ENCODE peak calls at places on chromosome 21, in nine cellular contexts. J is NCI-H1417; W is C1 segment of cervical spinal cord; I is neural crest cell; F is lung microvascular endothelial cell; L is fibroblast of gingiva; E is WTC11; B is putamen; X is CD8-positive, alpha-beta T cell. A is an unnamed sample.

GRCh38 chr21:21179619-21180336 is 181.6 kb downstream of the NCAM2 start:
- DNase-seq in J (no peak), W (no peak), I (no peak), F (no peak), L (no peak), E (no peak), B (no peak), X (no peak), A (no peak)

GRCh38 chr21:36474591-36474990 is 5.3 kb downstream of the CLDN14 start:
- DNase-seq in J (no peak), W (no peak), I (no peak), F (no peak), L (no peak), E (no peak), B (no peak), X (no peak), A (no peak)

GRCh38 chr21:45479691-45480675 is 62.3 kb downstream of the SLC19A1 start:
- DNase-seq in J (no peak), W (no peak), I (no peak), F (no peak), L (no peak), E (no peak), B (no peak), X (no peak), A (no peak)

GRCh38 chr21:37700641-37701202 is 215.5 kb downstream of the KCNJ6 start:
- DNase-seq in J (peak; percentile 82), W (no peak), I (peak; percentile 60), F (peak; percentile 61), L (peak; percentile 58), E (peak; percentile 46), B (peak; percentile 12), X (no peak), A (no peak)

GRCh38 chr21:28714795-28715464 is 277.7 kb downstream of the LTN1 start:
- DNase-seq in J (no peak), W (no peak), I (no peak), F (no peak), L (peak; percentile 93), E (no peak), B (no peak), X (no peak), A (no peak)

GRCh38 chr21:41802684-41803083 is 35.8 kb upstream of the RIPK4 start:
- DNase-seq in J (no peak), W (peak; percentile 61), I (no peak), F (no peak), L (peak; percentile 64), E (no peak), B (peak; percentile 58), X (no peak), A (no peak)

GRCh38 chr21:31446206-31446900 is 102.3 kb upstream of the TIAM1 start:
- DNase-seq in J (no peak), W (no peak), I (no peak), F (no peak), L (no peak), E (no peak), B (no peak), X (peak; percentile 9), A (peak; percentile 28)

GRCh38 chr21:42374457-42374856 is 8.1 kb upstream of the TFF1 start:
- DNase-seq in J (no peak), W (no peak), I (no peak), F (no peak), L (no peak), E (no peak), B (no peak), X (no peak), A (no peak)

GRCh38 chr21:45285266-45285931 is 2.3 kb downstream of the POFUT2 start:
- DNase-seq in J (no peak), W (no peak), I (no peak), F (no peak), L (no peak), E (no peak), B (no peak), X (no peak), A (no peak)

GRCh38 chr21:36718951-36719501 is 20.1 kb downstream of the SIM2 start:
- DNase-seq in J (no peak), W (peak; percentile 4), I (no peak), F (no peak), L (no peak), E (no peak), B (peak; percentile 85), X (no peak), A (no peak)

GRCh38 chr21:45304945-45305344 is 17.2 kb upstream of the POFUT2 start:
- DNase-seq in J (no peak), W (no peak), I (no peak), F (no peak), L (no peak), E (peak; percentile 5), B (no peak), X (no peak), A (no peak)

GRCh38 chr21:33313611-33314010 is 11.2 kb upstream of the IFNAR1 start:
- DNase-seq in J (no peak), W (no peak), I (no peak), F (no peak), L (no peak), E (no peak), B (no peak), X (no peak), A (no peak)

GRCh38 chr21:46634966-46635323 is 529 bp upstream of the PRMT2 start:
- DNase-seq in J (peak; percentile 94), W (no peak), I (no peak), F (peak; percentile 89), L (peak; percentile 80), E (peak; percentile 61), B (peak; percentile 90), X (no peak), A (no peak)

GRCh38 chr21:32351428-32351827 is 41.4 kb downstream of the URB1 start:
- DNase-seq in J (no peak), W (no peak), I (no peak), F (no peak), L (no peak), E (no peak), B (no peak), X (no peak), A (no peak)

A was measured in natural killer cell.